ENCODE peak calls at places on chromosomes 6 and 20, in seven cellular contexts. E is GM12865, F is IMR-90, P is GM23248, Q is left lung, C is mucosa of descending colon, M is esophagus squamous epithelium. S is an unnamed sample.

GRCh38 chr6:98041072-98041471 is 758.1 kb upstream of the MMS22L start:
- DNase-seq in E (no peak), F (no peak), P (no peak), Q (no peak), C (no peak), M (no peak), S (no peak)

GRCh38 chr6:139534472-139535115 is 160.1 kb upstream of the CITED2 start:
- DNase-seq in E (peak), F (no peak), P (no peak), Q (no peak), C (no peak), M (no peak), S (no peak)

GRCh38 chr6:151869345-151869744 is 61.9 kb downstream of the ESR1 start:
- DNase-seq in E (no peak), F (no peak), P (peak), Q (no peak), C (no peak), M (no peak), S (no peak)

GRCh38 chr6:139977887-139978332 is 603.5 kb upstream of the CITED2 start:
- DNase-seq in E (no peak), F (peak), P (peak), Q (no peak), C (no peak), M (no peak), S (no peak)

GRCh38 chr6:123089223-123089622 is 93.2 kb downstream of the CLVS2 start:
- DNase-seq in E (no peak), F (no peak), P (no peak), Q (no peak), C (no peak), M (no peak), S (no peak)

GRCh38 chr6:89411269-89412070 is 603 bp downstream of the RRAGD start:
- DNase-seq in E (peak), F (no peak), P (peak), Q (peak), C (peak), M (no peak), S (peak)

GRCh38 chr20:44433751-44434538 is 41.7 kb upstream of the TTPAL start:
- DNase-seq in E (no peak), F (no peak), P (no peak), Q (no peak), C (peak), M (no peak), S (no peak)

GRCh38 chr6:137904822-137905617 is 38.0 kb downstream of the TNFAIP3 start:
- DNase-seq in E (peak), F (no peak), P (peak), Q (no peak), C (peak), M (no peak), S (no peak)

GRCh38 chr6:157060440-157060949 is 262.8 kb downstream of the TMEM242 start:
- DNase-seq in E (no peak), F (no peak), P (peak), Q (no peak), C (no peak), M (no peak), S (no peak)

GRCh38 chr20:20369353-20370086 is 1.6 kb downstream of the INSM1 start:
- DNase-seq in E (peak), F (no peak), P (no peak), Q (no peak), C (peak), M (no peak), S (no peak)

GRCh38 chr6:108295676-108296075 is 822 bp downstream of the AFG1L start:
- DNase-seq in E (no peak), F (no peak), P (no peak), Q (no peak), C (no peak), M (no peak), S (no peak)

GRCh38 chr6:165872311-165872710 is 209.3 kb upstream of the PDE10A start:
- DNase-seq in E (no peak), F (no peak), P (no peak), Q (no peak), C (no peak), M (no peak), S (no peak)

DNA sequence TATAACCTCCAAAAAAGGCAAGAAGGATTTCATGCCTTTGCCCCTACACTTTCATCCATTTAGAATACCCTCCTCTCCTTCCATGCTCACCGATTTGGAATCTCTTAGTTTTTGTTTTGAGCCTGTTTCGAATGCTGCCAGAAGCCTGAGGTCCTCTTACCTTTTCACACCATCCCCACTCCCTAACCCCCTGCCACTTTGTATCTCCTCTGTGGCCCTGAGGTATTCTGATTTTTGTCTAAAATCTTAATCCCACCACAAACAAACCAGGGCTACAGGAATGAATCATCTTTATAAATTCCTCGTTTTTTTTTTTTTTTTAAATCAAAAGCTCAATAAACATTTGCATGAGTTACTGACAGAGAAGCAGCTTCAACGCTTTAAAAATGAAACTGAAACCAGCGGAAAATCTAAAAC is 1.6 kb upstream of the RPS12 start:
- DNase-seq in E (no peak), F (peak), P (no peak), Q (no peak), C (peak), M (no peak), S (no peak)
- H3K4me3 ChIP-seq in E (peak), F (peak), P (peak), Q (peak), C (peak), M (peak), S (peak)

GRCh38 chr6:49978332-49979226 is 9.2 kb upstream of the DEFB113 start:
- DNase-seq in E (peak), F (no peak), P (no peak), Q (no peak), C (no peak), M (no peak), S (no peak)
- H3K4me3 ChIP-seq in E (peak), F (peak), P (no peak), Q (no peak), C (no peak), M (no peak), S (no peak)

GRCh38 chr20:34636648-34637047 is 40.2 kb downstream of the PIGU start:
- DNase-seq in E (no peak), F (no peak), P (peak), Q (no peak), C (no peak), M (no peak), S (no peak)

GRCh38 chr20:34634392-34634791 is 42.5 kb downstream of the PIGU start:
- DNase-seq in E (no peak), F (no peak), P (no peak), Q (no peak), C (no peak), M (no peak), S (no peak)

GRCh38 chr20:34638532-34638931 is 38.4 kb downstream of the PIGU start:
- DNase-seq in E (no peak), F (no peak), P (no peak), Q (no peak), C (no peak), M (no peak), S (no peak)

GRCh38 chr20:34639755-34640222 is 37.1 kb downstream of the PIGU start:
- DNase-seq in E (no peak), F (no peak), P (no peak), Q (no peak), C (peak), M (no peak), S (no peak)

DNA sequence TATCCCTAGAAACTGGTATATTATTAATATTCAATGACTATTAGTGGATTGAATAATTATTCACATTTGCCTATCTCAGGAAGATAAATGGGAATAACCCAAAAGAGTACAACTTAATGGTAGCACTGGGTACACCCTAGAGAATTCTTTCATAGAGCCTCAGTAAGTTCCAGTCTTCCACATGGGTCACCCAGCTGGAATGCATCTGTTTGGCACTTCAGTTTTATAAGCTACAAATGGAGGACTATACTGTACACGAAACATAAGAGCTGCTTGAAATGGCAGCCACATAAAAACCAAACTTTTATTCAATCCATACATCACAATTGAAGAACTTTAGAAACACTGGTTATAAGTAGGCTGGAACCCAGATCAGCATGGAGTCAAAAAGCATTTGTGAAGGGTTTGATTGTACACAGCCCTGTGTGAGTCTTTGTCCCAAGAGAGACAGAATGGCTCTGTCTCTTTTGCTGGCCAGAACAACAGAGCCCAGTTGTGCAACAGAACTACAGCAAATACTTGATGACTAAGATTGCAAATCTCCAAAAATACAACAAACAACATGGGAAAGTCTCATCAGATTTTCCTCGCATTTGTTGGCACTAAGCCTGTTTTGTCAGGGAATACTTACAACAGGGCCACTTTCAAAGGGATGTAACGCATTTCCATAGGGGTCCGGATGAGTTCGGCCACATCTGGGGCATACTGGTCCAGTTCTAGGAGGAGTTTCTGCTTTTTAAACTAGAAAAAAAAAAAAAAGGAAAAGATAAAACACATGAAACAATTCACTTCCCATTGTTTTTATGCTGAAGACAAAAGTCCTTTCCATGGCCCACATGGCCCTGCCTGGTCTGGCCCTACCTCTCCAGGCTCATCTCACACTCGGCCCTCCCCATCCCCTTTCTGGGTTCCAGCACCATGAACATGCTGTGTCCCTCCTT is 39.4 kb downstream of the PIGU start:
- DNase-seq in E (no peak), F (peak), P (peak), Q (no peak), C (peak), M (no peak), S (peak)
- H3K4me3 ChIP-seq in E (no peak), F (no peak), P (no peak), Q (no peak), C (no peak), M (no peak), S (no peak)

DNA sequence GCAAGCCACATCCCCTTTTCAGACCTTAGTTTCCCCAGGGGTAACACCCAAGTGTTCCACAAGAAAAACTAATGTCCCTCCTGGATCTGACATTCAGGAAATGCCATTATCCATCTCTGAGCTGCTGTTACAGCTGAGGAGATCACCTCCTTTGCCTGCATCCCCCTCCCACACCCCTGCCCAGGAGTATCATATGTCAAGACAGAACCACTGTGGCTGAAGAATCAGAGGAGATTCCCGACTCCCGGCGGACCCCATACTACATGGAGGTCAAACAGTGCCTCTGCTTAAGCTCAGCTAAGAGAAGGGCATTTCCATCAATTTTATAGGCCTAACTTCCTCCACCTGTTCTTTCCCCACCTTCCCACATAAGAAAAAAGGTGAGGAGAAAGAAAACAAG is 36.8 kb upstream of the LRFN2 start:
- DNase-seq in E (no peak), F (no peak), P (no peak), Q (no peak), C (no peak), M (no peak), S (no peak)
- H3K4me3 ChIP-seq in E (no peak), F (no peak), P (no peak), Q (no peak), C (no peak), M (no peak), S (no peak)

GRCh38 chr6:39422273-39422672 is 99.8 kb upstream of the KCNK16 start:
- DNase-seq in E (no peak), F (no peak), P (peak), Q (no peak), C (peak), M (no peak), S (peak)
- H3K4me3 ChIP-seq in E (no peak), F (no peak), P (no peak), Q (no peak), C (no peak), M (no peak), S (no peak)

GRCh38 chr6:56692586-56693245 is 50.0 kb upstream of the DST start:
- DNase-seq in E (no peak), F (peak), P (peak), Q (no peak), C (no peak), M (no peak), S (no peak)
- H3K4me3 ChIP-seq in E (no peak), F (peak), P (peak), Q (peak), C (peak), M (peak), S (peak)

GRCh38 chr20:39277185-39277584 is 315.0 kb downstream of the DHX35 start:
- DNase-seq in E (no peak), F (no peak), P (no peak), Q (no peak), C (no peak), M (no peak), S (no peak)
- H3K4me3 ChIP-seq in E (no peak), F (no peak), P (no peak), Q (no peak), C (no peak), M (no peak), S (no peak)

DNA sequence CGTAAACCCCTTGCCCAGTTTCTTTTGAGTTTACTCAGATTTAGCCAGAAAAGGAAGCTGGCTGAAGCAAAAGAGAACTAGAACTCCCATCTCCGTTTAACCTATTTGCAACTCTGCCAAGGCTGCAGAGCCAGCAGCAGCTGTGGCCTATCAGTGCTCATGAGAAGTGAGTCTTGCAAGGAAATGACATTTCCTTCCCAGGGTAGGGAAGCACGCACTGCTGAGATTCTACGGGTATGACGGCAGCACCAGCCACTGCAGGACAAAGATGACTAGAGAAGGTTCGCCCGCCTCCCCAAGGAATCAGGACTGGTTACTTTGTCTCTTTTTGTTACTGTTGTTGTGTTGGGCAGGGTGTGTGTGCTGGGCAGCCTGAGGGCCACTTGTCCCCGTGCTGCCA is 47.6 kb downstream of the PPP1R3G start:
- DNase-seq in E (peak), F (peak), P (peak), Q (no peak), C (peak), M (no peak), S (peak)
- H3K4me3 ChIP-seq in E (peak), F (peak), P (peak), Q (no peak), C (no peak), M (peak), S (peak)

DNA sequence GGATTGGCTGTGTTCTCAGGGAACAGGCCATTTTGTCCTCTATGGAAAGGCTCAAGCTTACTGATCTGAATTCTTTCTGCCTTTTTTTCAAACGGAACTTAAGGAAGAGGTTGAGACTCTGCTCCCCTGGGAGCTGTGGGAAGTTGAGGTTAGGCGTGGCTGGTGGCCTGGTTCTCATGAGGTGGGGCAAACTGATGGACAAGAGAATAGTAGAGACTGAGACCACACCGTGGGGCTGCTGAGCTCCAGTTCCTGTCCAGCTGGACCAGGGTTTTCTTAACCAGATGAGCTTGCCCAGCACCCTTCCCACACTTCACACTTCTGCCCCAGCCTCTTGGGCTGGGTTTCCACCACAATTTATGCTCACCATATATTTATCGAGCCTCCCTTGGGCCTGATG is 6.1 kb downstream of the AP5S1 start:
- DNase-seq in E (no peak), F (no peak), P (no peak), Q (no peak), C (no peak), M (no peak), S (no peak)
- H3K4me3 ChIP-seq in E (no peak), F (no peak), P (no peak), Q (no peak), C (no peak), M (no peak), S (no peak)

S was measured in ascending aorta.